ENCODE peak calls at places on chromosomes 1 and 21, in five cellular contexts. One of them, this sample, is unnamed.

GRCh38 chr1:170864238-170864637 is 71.1 kb upstream of the MROH9 start:
- DNase-seq in B cell: no peak
- DNase-seq in stomach: no peak
- DNase-seq in GM04503: no peak
- DNase-seq in HT-29: no peak
- DNase-seq in this sample: no peak

GRCh38 chr1:17189632-17190525 is 15.0 kb upstream of the PADI1 start:
- DNase-seq in B cell: no peak
- DNase-seq in stomach: peak; percentile 19
- DNase-seq in GM04503: peak; percentile 93
- DNase-seq in HT-29: peak; percentile 92
- DNase-seq in this sample: peak; percentile 27

GRCh38 chr1:47763456-47764171 is 233.6 kb downstream of the TRABD2B start:
- DNase-seq in B cell: no peak
- DNase-seq in stomach: no peak
- DNase-seq in GM04503: no peak
- DNase-seq in HT-29: no peak
- DNase-seq in this sample: no peak

GRCh38 chr21:33059319-33059894 is 10.5 kb upstream of the OLIG1 start:
- DNase-seq in B cell: no peak
- DNase-seq in stomach: no peak
- DNase-seq in GM04503: no peak
- DNase-seq in HT-29: no peak
- DNase-seq in this sample: peak; percentile 80

GRCh38 chr21:27026501-27026900 is 59.6 kb upstream of the ADAMTS5 start:
- DNase-seq in B cell: no peak
- DNase-seq in stomach: no peak
- DNase-seq in GM04503: no peak
- DNase-seq in HT-29: no peak
- DNase-seq in this sample: no peak

GRCh38 chr1:60430375-60430774 is 356.8 kb upstream of the C1orf87 start:
- DNase-seq in B cell: no peak
- DNase-seq in stomach: no peak
- DNase-seq in GM04503: no peak
- DNase-seq in HT-29: no peak
- DNase-seq in this sample: no peak

GRCh38 chr1:216237927-216238550 is 185.2 kb downstream of the USH2A start:
- DNase-seq in B cell: no peak
- DNase-seq in stomach: no peak
- DNase-seq in GM04503: no peak
- DNase-seq in HT-29: no peak
- DNase-seq in this sample: no peak

GRCh38 chr1:72891976-72892375 is 609.6 kb upstream of the NEGR1 start:
- DNase-seq in B cell: no peak
- DNase-seq in stomach: no peak
- DNase-seq in GM04503: no peak
- DNase-seq in HT-29: no peak
- DNase-seq in this sample: no peak

GRCh38 chr1:42777860-42778259 is 6.9 kb upstream of the TMEM269 start:
- DNase-seq in B cell: no peak
- DNase-seq in stomach: no peak
- DNase-seq in GM04503: no peak
- DNase-seq in HT-29: peak; percentile 63
- DNase-seq in this sample: no peak

GRCh38 chr1:1616045-1616821 is 933 bp downstream of the MIB2 start:
- DNase-seq in B cell: no peak
- DNase-seq in stomach: peak; percentile 58
- DNase-seq in GM04503: no peak
- DNase-seq in HT-29: peak; percentile 27
- DNase-seq in this sample: peak; percentile 70

GRCh38 chr1:153795934-153796785 is 21.0 kb downstream of the SLC27A3 start:
- DNase-seq in B cell: no peak
- DNase-seq in stomach: peak; percentile 23
- DNase-seq in GM04503: no peak
- DNase-seq in HT-29: no peak
- DNase-seq in this sample: no peak

GRCh38 chr1:164853146-164853545 is 294.2 kb downstream of the PBX1 start:
- DNase-seq in B cell: no peak
- DNase-seq in stomach: no peak
- DNase-seq in GM04503: no peak
- DNase-seq in HT-29: no peak
- DNase-seq in this sample: no peak

GRCh38 chr1:14511856-14512585 is 86.5 kb upstream of the KAZN start:
- DNase-seq in B cell: no peak
- DNase-seq in stomach: no peak
- DNase-seq in GM04503: no peak
- DNase-seq in HT-29: no peak
- DNase-seq in this sample: no peak

GRCh38 chr1:16236091-16236494 is 890 bp downstream of the CPLANE2 start:
- DNase-seq in B cell: no peak
- DNase-seq in stomach: peak; percentile 65
- DNase-seq in GM04503: no peak
- DNase-seq in HT-29: peak; percentile 78
- DNase-seq in this sample: peak; percentile 66

GRCh38 chr1:33442141-33442540 is 11.2 kb upstream of the PHC2 start:
- DNase-seq in B cell: no peak
- DNase-seq in stomach: no peak
- DNase-seq in GM04503: no peak
- DNase-seq in HT-29: no peak
- DNase-seq in this sample: no peak

GRCh38 chr1:203028067-203028783 is 1.9 kb downstream of the PPFIA4 start:
- DNase-seq in B cell: no peak
- DNase-seq in stomach: no peak
- DNase-seq in GM04503: no peak
- DNase-seq in HT-29: no peak
- DNase-seq in this sample: peak; percentile 34

GRCh38 chr1:89262643-89263042 is 10.0 kb downstream of the GBP5 start:
- DNase-seq in B cell: no peak
- DNase-seq in stomach: no peak
- DNase-seq in GM04503: peak; percentile 75
- DNase-seq in HT-29: peak; percentile 26
- DNase-seq in this sample: no peak